ENCODE peak calls at places on chromosomes 4 and X, in four cellular contexts. One of them, this sample, is unnamed.

GRCh38 chr4:121380448-121381147 is at the start of gene QRFPR:
- DNase-seq in A549: no peak
- DNase-seq in HepG2: no peak
- DNase-seq in K562: no peak
- DNase-seq in this sample: no peak

GRCh38 chrX:149628768-149629167 is 2.8 kb downstream of the TMEM185A start:
- DNase-seq in A549: no peak
- DNase-seq in HepG2: peak
- DNase-seq in K562: no peak
- DNase-seq in this sample: no peak

GRCh38 chrX:50450324-50450723 is 20.3 kb downstream of the DGKK start:
- DNase-seq in A549: no peak
- DNase-seq in HepG2: peak
- DNase-seq in K562: no peak
- DNase-seq in this sample: no peak

GRCh38 chr4:140256335-140256734 is 102.4 kb upstream of the MAML3 start:
- DNase-seq in A549: peak
- DNase-seq in HepG2: peak
- DNase-seq in K562: no peak
- DNase-seq in this sample: peak

GRCh38 chrX:22748093-22748999 is 251.4 kb upstream of the DDX53 start:
- DNase-seq in A549: peak
- DNase-seq in HepG2: peak
- DNase-seq in K562: peak
- DNase-seq in this sample: peak

GRCh38 chrX:102029026-102029425 is 96.5 kb upstream of the TCEAL2 start:
- DNase-seq in A549: no peak
- DNase-seq in HepG2: no peak
- DNase-seq in K562: no peak
- DNase-seq in this sample: no peak

GRCh38 chrX:112587194-112587593 is 92.5 kb downstream of the LHFPL1 start:
- DNase-seq in A549: no peak
- DNase-seq in HepG2: no peak
- DNase-seq in K562: no peak
- DNase-seq in this sample: no peak

GRCh38 chrX:154411981-154412340 is 622 bp downstream of the TAFAZZIN start:
- DNase-seq in A549: peak
- DNase-seq in HepG2: peak
- DNase-seq in K562: peak
- DNase-seq in this sample: peak

GRCh38 chrX:46447384-46447783 is 97.8 kb downstream of the ZNF674 start:
- DNase-seq in A549: no peak
- DNase-seq in HepG2: peak
- DNase-seq in K562: no peak
- DNase-seq in this sample: peak

GRCh38 chr4:26021417-26022345 is 107.7 kb downstream of the SMIM20 start:
- DNase-seq in A549: peak
- DNase-seq in HepG2: no peak
- DNase-seq in K562: no peak
- DNase-seq in this sample: no peak

GRCh38 chrX:15564981-15565579 is 35.7 kb downstream of the ACE2 start:
- DNase-seq in A549: peak
- DNase-seq in HepG2: peak
- DNase-seq in K562: peak
- DNase-seq in this sample: peak

GRCh38 chr4:91454111-91454510 is 849.7 kb upstream of the GRID2 start:
- DNase-seq in A549: no peak
- DNase-seq in HepG2: no peak
- DNase-seq in K562: no peak
- DNase-seq in this sample: no peak

GRCh38 chr4:84920591-84920990 is 45.9 kb downstream of the WDFY3 start:
- DNase-seq in A549: no peak
- DNase-seq in HepG2: no peak
- DNase-seq in K562: no peak
- DNase-seq in this sample: peak

GRCh38 chr4:125732682-125733081 is 417.9 kb downstream of the FAT4 start:
- DNase-seq in A549: no peak
- DNase-seq in HepG2: no peak
- DNase-seq in K562: no peak
- DNase-seq in this sample: no peak

GRCh38 chrX:53312946-53313745 is 31.8 kb upstream of the IQSEC2 start:
- DNase-seq in A549: peak
- DNase-seq in HepG2: peak
- DNase-seq in K562: peak
- DNase-seq in this sample: peak

GRCh38 chr4:121582296-121582695 is 114.5 kb downstream of the ANXA5 start:
- DNase-seq in A549: no peak
- DNase-seq in HepG2: no peak
- DNase-seq in K562: no peak
- DNase-seq in this sample: no peak

GRCh38 chr4:148442830-148443549 is 776 bp upstream of the NR3C2 start:
- DNase-seq in A549: no peak
- DNase-seq in HepG2: no peak
- DNase-seq in K562: no peak
- DNase-seq in this sample: no peak

GRCh38 chr4:98653890-98654867 is 4.2 kb downstream of the TSPAN5 start:
- DNase-seq in A549: peak
- DNase-seq in HepG2: no peak
- DNase-seq in K562: no peak
- DNase-seq in this sample: peak

GRCh38 chr4:84698962-84699671 is 116.2 kb downstream of the CDS1 start:
- DNase-seq in A549: no peak
- DNase-seq in HepG2: no peak
- DNase-seq in K562: no peak
- DNase-seq in this sample: no peak

GRCh38 chr4:52377563-52377962 is 281.5 kb downstream of the USP46 start:
- DNase-seq in A549: no peak
- DNase-seq in HepG2: no peak
- DNase-seq in K562: no peak
- DNase-seq in this sample: no peak

GRCh38 chrX:76850851-76851250 is 423.3 kb downstream of the MAGEE1 start:
- DNase-seq in A549: no peak
- DNase-seq in HepG2: no peak
- DNase-seq in K562: no peak
- DNase-seq in this sample: no peak

GRCh38 chr4:149493492-149493891 is 322.2 kb downstream of the IQCM start:
- DNase-seq in A549: no peak
- DNase-seq in HepG2: peak
- DNase-seq in K562: no peak
- DNase-seq in this sample: no peak

GRCh38 chr4:23945521-23946017 is 55.7 kb upstream of the PPARGC1A start:
- DNase-seq in A549: no peak
- DNase-seq in HepG2: peak
- DNase-seq in K562: no peak
- DNase-seq in this sample: peak

GRCh38 chr4:182697094-182697493 is 220.1 kb downstream of the DCTD start:
- DNase-seq in A549: no peak
- DNase-seq in HepG2: no peak
- DNase-seq in K562: no peak
- DNase-seq in this sample: no peak

GRCh38 chrX:150365953-150366911 is 3.1 kb downstream of the MAMLD1 start:
- DNase-seq in A549: no peak
- DNase-seq in HepG2: no peak
- DNase-seq in K562: peak
- DNase-seq in this sample: peak

GRCh38 chrX:41734530-41734929 is 10.5 kb downstream of the GPR82 start:
- DNase-seq in A549: peak
- DNase-seq in HepG2: peak
- DNase-seq in K562: no peak
- DNase-seq in this sample: peak

DNA sequence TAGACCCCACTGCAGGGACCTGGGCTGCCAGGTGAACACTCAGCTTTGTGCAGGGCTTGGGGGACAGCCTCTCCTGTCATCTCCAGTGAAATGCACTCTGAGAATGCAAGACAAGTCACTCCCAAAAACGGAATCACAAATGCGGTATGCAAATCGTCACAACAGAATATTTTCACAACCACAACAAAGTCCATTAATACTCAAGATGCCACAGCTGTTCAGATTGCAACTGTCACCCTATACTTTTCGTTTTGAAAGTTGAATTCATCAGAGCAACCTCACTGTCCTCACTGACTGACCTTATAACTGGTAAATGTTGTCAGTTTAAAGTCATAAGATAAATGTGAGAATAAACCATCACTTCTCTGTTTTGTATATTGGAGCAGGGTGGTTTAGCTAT is 16.6 kb downstream of the JAKMIP1 start:
- DNase-seq in A549: no peak
- DNase-seq in HepG2: no peak
- DNase-seq in K562: no peak
- DNase-seq in this sample: no peak
- TF ChIP-seq POLR2A in A549: no peak
- TF ChIP-seq POLR2A in HepG2: no peak
- TF ChIP-seq POLR2A in K562: no peak
- TF ChIP-seq POLR2A in this sample: no peak

DNA sequence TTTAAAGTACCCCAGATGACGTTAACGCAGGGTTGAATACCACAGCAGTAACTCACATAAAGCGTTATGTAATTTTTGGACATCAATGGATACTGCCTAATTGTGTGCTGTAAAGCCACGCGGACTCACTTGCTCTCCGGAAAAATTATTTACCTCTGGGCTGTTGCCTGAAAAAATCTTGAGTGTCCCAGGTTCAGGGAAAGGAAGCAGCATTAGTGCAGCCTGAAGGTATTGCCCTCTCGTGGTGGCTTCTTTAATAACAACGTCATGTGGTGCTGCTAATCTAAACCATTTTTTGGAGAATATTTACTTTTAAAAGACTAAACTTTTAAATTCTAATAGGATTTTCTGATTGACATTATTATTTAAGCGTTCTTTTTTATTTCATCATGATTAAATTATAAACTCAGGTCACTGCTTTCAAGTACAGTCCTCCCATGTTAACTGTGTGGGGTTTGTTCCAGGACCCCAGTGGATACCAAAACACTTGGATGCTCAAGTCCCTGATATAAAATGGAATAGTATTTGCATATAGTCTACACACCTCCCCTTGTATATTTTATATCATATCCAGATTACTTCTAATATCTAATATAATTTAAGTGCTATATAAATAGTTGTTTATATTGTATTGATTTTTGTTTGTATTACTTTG is 384.8 kb downstream of the FAM133A start:
- DNase-seq in A549: no peak
- DNase-seq in HepG2: peak
- DNase-seq in K562: peak
- DNase-seq in this sample: no peak
- TF ChIP-seq MAZ in A549: no peak
- TF ChIP-seq MAZ in HepG2: no peak
- TF ChIP-seq MAZ in K562: no peak
- TF ChIP-seq MAZ in this sample: no peak

GRCh38 chr4:4670869-4671268 is 129.0 kb upstream of the STX18 start:
- DNase-seq in A549: no peak
- DNase-seq in HepG2: peak
- DNase-seq in K562: no peak
- DNase-seq in this sample: no peak
- TF ChIP-seq POLR2A in A549: no peak
- TF ChIP-seq POLR2A in HepG2: no peak
- TF ChIP-seq POLR2A in K562: no peak
- TF ChIP-seq POLR2A in this sample: no peak

DNA sequence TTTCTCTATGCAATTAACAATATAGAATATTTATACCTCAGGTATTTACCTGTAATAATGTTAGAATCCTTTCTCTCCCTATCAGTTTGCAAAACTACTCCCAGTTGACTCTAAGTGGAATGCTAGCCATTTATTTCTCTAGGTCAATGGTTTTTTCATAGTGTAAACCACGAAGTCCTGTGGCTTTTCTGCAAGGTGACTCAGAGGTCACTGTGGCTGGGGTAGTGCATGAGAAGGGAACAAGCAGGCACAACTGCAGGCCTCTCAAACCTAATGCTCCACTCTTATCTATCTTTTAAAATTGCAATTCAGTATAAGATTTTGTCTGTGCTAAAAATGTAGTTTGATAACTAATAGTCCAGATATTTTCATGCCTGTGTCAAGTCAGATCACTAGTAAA is 159.4 kb downstream of the ANTXR2 start:
- DNase-seq in A549: no peak
- DNase-seq in HepG2: no peak
- DNase-seq in K562: no peak
- DNase-seq in this sample: peak
- TF ChIP-seq MAZ in A549: no peak
- TF ChIP-seq MAZ in HepG2: no peak
- TF ChIP-seq MAZ in K562: no peak
- TF ChIP-seq MAZ in this sample: no peak

GRCh38 chrX:9342581-9343051 is 122.2 kb upstream of the TBL1X start:
- DNase-seq in A549: peak
- DNase-seq in HepG2: peak
- DNase-seq in K562: peak
- DNase-seq in this sample: peak

GRCh38 chrX:9339603-9340569 is 125.0 kb upstream of the TBL1X start:
- DNase-seq in A549: no peak
- DNase-seq in HepG2: no peak
- DNase-seq in K562: no peak
- DNase-seq in this sample: no peak

GRCh38 chrX:9338986-9339385 is 125.9 kb upstream of the TBL1X start:
- DNase-seq in A549: no peak
- DNase-seq in HepG2: no peak
- DNase-seq in K562: no peak
- DNase-seq in this sample: no peak

GRCh38 chrX:9341305-9342201 is 123.3 kb upstream of the TBL1X start:
- DNase-seq in A549: peak
- DNase-seq in HepG2: no peak
- DNase-seq in K562: peak
- DNase-seq in this sample: peak

GRCh38 chrX:9340619-9341304 is 124.1 kb upstream of the TBL1X start:
- DNase-seq in A549: no peak
- DNase-seq in HepG2: no peak
- DNase-seq in K562: no peak
- DNase-seq in this sample: peak
- TF ChIP-seq POLR2A in A549: no peak
- TF ChIP-seq POLR2A in HepG2: no peak
- TF ChIP-seq POLR2A in K562: no peak
- TF ChIP-seq POLR2A in this sample: no peak

GRCh38 chr4:185398618-185399017 is 2.0 kb downstream of the ANKRD37 start:
- DNase-seq in A549: no peak
- DNase-seq in HepG2: no peak
- DNase-seq in K562: no peak
- DNase-seq in this sample: no peak
- TF ChIP-seq MAZ in A549: no peak
- TF ChIP-seq MAZ in HepG2: no peak
- TF ChIP-seq MAZ in K562: no peak
- TF ChIP-seq MAZ in this sample: no peak

GRCh38 chrX:1535241-1536041 is 1.5 kb downstream of the P2RY8 start:
- DNase-seq in A549: no peak
- DNase-seq in HepG2: no peak
- DNase-seq in K562: no peak
- DNase-seq in this sample: no peak
- TF ChIP-seq POLR2A in A549: no peak
- TF ChIP-seq POLR2A in HepG2: no peak
- TF ChIP-seq POLR2A in K562: no peak
- TF ChIP-seq POLR2A in this sample: no peak

GRCh38 chr4:135497563-135498152 is 1296.1 kb upstream of the PABPC4L start:
- DNase-seq in A549: no peak
- DNase-seq in HepG2: no peak
- DNase-seq in K562: no peak
- DNase-seq in this sample: no peak

GRCh38 chr4:135492439-135492838 is 1290.8 kb upstream of the PABPC4L start:
- DNase-seq in A549: no peak
- DNase-seq in HepG2: no peak
- DNase-seq in K562: no peak
- DNase-seq in this sample: no peak
- TF ChIP-seq MAZ in A549: no peak
- TF ChIP-seq MAZ in HepG2: no peak
- TF ChIP-seq MAZ in K562: no peak
- TF ChIP-seq MAZ in this sample: no peak

This sample was measured in IMR-90.